ENCODE peak calls at places on chromosomes 2 and 18, in four cellular contexts. C is GM12891, Y is HepG2, K is GM12878. V is an unnamed sample.

GRCh38 chr2:170679607-170680079 is 35.5 kb upstream of the SP5 start:
- DNase-seq in C (no peak), Y (peak), K (no peak), V (no peak)

GRCh38 chr2:65350714-65351113 is 81.7 kb downstream of the SPRED2 start:
- DNase-seq in C (no peak), Y (no peak), K (no peak), V (peak)

GRCh38 chr2:187580462-187581124 is 26.4 kb upstream of the TFPI start:
- DNase-seq in C (no peak), Y (peak), K (no peak), V (no peak)

GRCh38 chr2:27369471-27370025 is 590 bp downstream of the EIF2B4 start:
- DNase-seq in C (no peak), Y (no peak), K (no peak), V (no peak)

GRCh38 chr2:69438580-69438979 is 1.3 kb upstream of the NFU1 start:
- DNase-seq in C (no peak), Y (no peak), K (no peak), V (no peak)

GRCh38 chr2:74854401-74854800 is 20.5 kb downstream of the HK2 start:
- DNase-seq in C (no peak), Y (no peak), K (no peak), V (no peak)

GRCh38 chr2:174694196-174694878 is 69.9 kb downstream of the CHRNA1 start:
- DNase-seq in C (no peak), Y (no peak), K (no peak), V (no peak)

GRCh38 chr2:111918383-111918806 is 20.0 kb downstream of the MERTK start:
- DNase-seq in C (no peak), Y (no peak), K (no peak), V (no peak)

GRCh38 chr2:32743480-32744236 is 115.8 kb downstream of the TTC27 start:
- DNase-seq in C (no peak), Y (peak), K (peak), V (no peak)

GRCh38 chr18:10771053-10771709 is 245.4 kb downstream of the NAPG start:
- DNase-seq in C (peak), Y (no peak), K (peak), V (peak)

GRCh38 chr2:48734576-48735303 is 20.8 kb downstream of the LHCGR start:
- DNase-seq in C (no peak), Y (no peak), K (no peak), V (no peak)

GRCh38 chr18:45657357-45658335 is 42.4 kb downstream of the SLC14A2 start:
- DNase-seq in C (no peak), Y (no peak), K (no peak), V (no peak)

GRCh38 chr2:46724107-46724506 is 191.5 kb downstream of the MCFD2 start:
- DNase-seq in C (no peak), Y (no peak), K (no peak), V (no peak)

GRCh38 chr2:121036226-121036692 is 248.7 kb downstream of the TFCP2L1 start:
- DNase-seq in C (no peak), Y (peak), K (no peak), V (no peak)

GRCh38 chr18:23673725-23674124 is 11.0 kb upstream of the ANKRD29 start:
- DNase-seq in C (no peak), Y (no peak), K (no peak), V (no peak)

GRCh38 chr18:7733642-7734041 is 166.5 kb downstream of the PTPRM start:
- DNase-seq in C (no peak), Y (peak), K (no peak), V (no peak)

GRCh38 chr2:96116424-96116878 is at the start of gene ADRA2B:
- DNase-seq in C (peak), Y (no peak), K (no peak), V (peak)

GRCh38 chr2:212940816-212941215 is 210.6 kb downstream of the IKZF2 start:
- DNase-seq in C (no peak), Y (no peak), K (no peak), V (no peak)

GRCh38 chr18:59767732-59768131 is 70.5 kb upstream of the CCBE1 start:
- DNase-seq in C (no peak), Y (no peak), K (no peak), V (no peak)

GRCh38 chr2:151808258-151809072 is 19.8 kb downstream of the ARL5A start:
- DNase-seq in C (no peak), Y (peak), K (no peak), V (no peak)

GRCh38 chr2:212408524-212408923 is 130.1 kb downstream of the ERBB4 start:
- DNase-seq in C (no peak), Y (no peak), K (no peak), V (no peak)

GRCh38 chr2:128528133-128528532 is 209.5 kb upstream of the HS6ST1 start:
- DNase-seq in C (no peak), Y (no peak), K (no peak), V (no peak)

GRCh38 chr2:132009874-132010521 is 151.8 kb downstream of the ANKRD30BL start:
- DNase-seq in C (no peak), Y (no peak), K (no peak), V (no peak)

GRCh38 chr2:233414777-233415570 is 60.7 kb downstream of the DGKD start:
- DNase-seq in C (no peak), Y (no peak), K (no peak), V (no peak)

GRCh38 chr2:233413529-233414272 is 59.4 kb downstream of the DGKD start:
- DNase-seq in C (no peak), Y (peak), K (no peak), V (no peak)

GRCh38 chr2:233412405-233412804 is 58.1 kb downstream of the DGKD start:
- DNase-seq in C (no peak), Y (no peak), K (no peak), V (no peak)

GRCh38 chr2:233413046-233413445 is 58.8 kb downstream of the DGKD start:
- DNase-seq in C (no peak), Y (no peak), K (no peak), V (no peak)

GRCh38 chr2:233414273-233414654 is 60.0 kb downstream of the DGKD start:
- DNase-seq in C (no peak), Y (no peak), K (no peak), V (no peak)
- TF ChIP-seq POLR2A in C (no peak), Y (no peak), K (no peak), V (no peak)

DNA sequence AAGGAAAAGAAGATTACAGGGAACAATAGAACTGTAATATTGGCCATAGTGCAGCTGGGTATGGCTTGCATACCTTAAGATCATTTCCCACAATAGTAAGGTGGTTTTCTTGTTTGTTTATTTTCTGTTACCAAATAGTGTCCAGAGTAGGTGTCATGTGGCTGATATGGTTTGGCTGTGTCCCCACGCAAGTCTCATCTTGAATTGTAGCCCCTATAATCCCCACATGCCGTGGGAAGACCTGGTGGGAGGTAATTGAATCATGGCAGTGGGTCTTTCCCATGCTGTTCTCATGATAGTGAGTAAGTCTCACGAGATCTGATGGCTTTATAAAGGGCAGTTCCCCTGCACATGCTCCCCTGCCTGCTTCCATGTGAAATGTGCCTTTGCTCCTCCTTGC is 190.1 kb downstream of the ICOS start:
- DNase-seq in C (no peak), Y (no peak), K (no peak), V (no peak)
- TF ChIP-seq TAF1 in C (no peak), Y (no peak), K (no peak), V (no peak)

DNA sequence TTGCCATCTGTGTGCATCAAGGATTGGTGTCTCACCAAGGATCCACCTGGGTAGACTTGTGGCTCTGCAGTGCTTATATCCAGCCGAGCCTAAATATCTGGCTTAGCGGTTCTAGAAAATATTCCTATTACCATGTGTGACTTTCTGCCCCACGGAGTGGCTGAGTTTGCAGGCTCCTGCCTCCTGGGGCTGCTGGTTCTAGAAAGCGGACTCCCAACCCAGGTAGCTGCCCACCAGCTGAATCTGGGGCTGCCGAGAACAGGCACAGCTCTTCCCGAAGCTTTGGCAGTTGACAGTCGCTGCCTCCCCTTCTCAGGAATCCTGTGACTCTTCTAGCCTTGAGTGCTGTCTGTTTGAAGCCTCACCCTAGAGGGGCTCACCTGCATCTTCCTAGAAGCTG is 104.6 kb downstream of the TPGS2 start:
- DNase-seq in C (no peak), Y (no peak), K (no peak), V (no peak)
- TF ChIP-seq POLR2A in C (no peak), Y (no peak), K (no peak), V (no peak)

GRCh38 chr2:171798156-171798815 is 95.8 kb downstream of the SLC25A12 start:
- DNase-seq in C (no peak), Y (peak), K (no peak), V (no peak)
- TF ChIP-seq TAF1 in C (no peak), Y (no peak), K (no peak), V (no peak)

GRCh38 chr2:218381916-218382366 is at the start of gene SLC11A1:
- DNase-seq in C (no peak), Y (no peak), K (no peak), V (no peak)
- TF ChIP-seq POLR2A in C (no peak), Y (no peak), K (no peak), V (no peak)

DNA sequence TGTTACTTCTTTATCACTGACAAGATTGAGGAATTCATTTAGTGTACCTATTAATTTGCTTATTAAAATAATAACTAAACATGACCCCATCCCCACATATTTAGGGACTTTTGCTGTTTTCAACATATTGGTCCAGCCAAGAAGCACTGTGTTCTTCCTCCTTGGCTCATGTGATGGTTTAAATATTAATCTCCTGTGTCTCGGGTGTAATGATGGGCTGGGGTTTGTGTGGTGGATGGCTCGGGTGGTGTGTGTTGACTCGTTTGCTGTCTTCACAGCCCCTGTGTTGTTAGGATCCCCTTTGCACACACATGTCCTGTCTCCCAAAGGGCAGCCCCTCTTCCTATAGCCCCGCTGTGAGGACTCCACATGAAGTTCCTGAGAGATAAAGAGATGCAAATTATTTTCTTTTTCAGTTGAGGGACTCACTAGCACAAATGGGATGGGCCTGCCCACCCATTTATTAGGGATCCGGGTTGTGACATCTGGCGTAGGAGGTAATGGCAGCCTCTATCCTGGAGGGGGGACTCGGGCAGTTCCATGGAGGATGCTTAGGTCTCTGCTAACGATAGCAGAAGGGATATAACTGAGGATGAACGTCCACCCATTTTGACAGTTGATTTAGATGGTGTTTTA is 53.4 kb downstream of the FHOD3 start:
- DNase-seq in C (no peak), Y (no peak), K (no peak), V (no peak)
- TF ChIP-seq TAF1 in C (no peak), Y (no peak), K (no peak), V (no peak)

GRCh38 chr2:78814331-78814986 is 211.0 kb upstream of the REG3G start:
- DNase-seq in C (no peak), Y (no peak), K (no peak), V (no peak)
- TF ChIP-seq POLR2A in C (no peak), Y (no peak), K (no peak), V (no peak)